ENCODE peak calls at places on chromosome 1, in six cellular contexts. G is heart right ventricle, L is IMR-90, V is neural crest cell, J is fibroblast of mammary gland, B is mesothelial cell of epicardium. R is an unnamed sample.

GRCh38 chr1:7536891-7537591 is 234.1 kb upstream of the VAMP3 start:
- DNase-seq in G (no peak), V (no peak), J (no peak), L (no peak), B (no peak), R (no peak)

GRCh38 chr1:153429266-153430165 is 13.2 kb downstream of the S100A7A start:
- DNase-seq in L (no peak), V (no peak), B (no peak), G (no peak), J (no peak), R (peak)

GRCh38 chr1:74324684-74325448 is 89.7 kb downstream of the TNNI3K start:
- DNase-seq in L (no peak), B (no peak), G (no peak), J (no peak), V (no peak), R (no peak)

GRCh38 chr1:85118751-85119150 is 70.5 kb upstream of the MCOLN3 start:
- DNase-seq in L (peak), J (no peak), V (no peak), G (no peak), B (no peak), R (no peak)

GRCh38 chr1:198443374-198444233 is 96.9 kb downstream of the ATP6V1G3 start:
- DNase-seq in G (no peak), L (peak), B (no peak), J (peak), V (no peak), R (no peak)

GRCh38 chr1:28840928-28841544 is 29.1 kb downstream of the OPRD1 start:
- DNase-seq in V (no peak), B (no peak), G (no peak), J (no peak), L (no peak), R (no peak)

GRCh38 chr1:202145325-202146140 is 996 bp upstream of the ARL8A start:
- DNase-seq in V (no peak), J (no peak), G (no peak), L (no peak), B (no peak), R (no peak)

GRCh38 chr1:92709738-92710137 is 75.2 kb downstream of the EVI5 start:
- DNase-seq in V (no peak), G (no peak), B (no peak), J (peak), L (peak), R (no peak)

GRCh38 chr1:67535474-67535873 is 105.3 kb upstream of the SERBP1 start:
- DNase-seq in J (peak), G (peak), B (peak), L (peak), V (peak), R (peak)

GRCh38 chr1:20587639-20588017 is 1.3 kb upstream of the CDA start:
- DNase-seq in L (peak), V (no peak), J (peak), B (no peak), G (peak), R (no peak)

GRCh38 chr1:47881505-47882442 is 115.4 kb downstream of the TRABD2B start:
- DNase-seq in G (no peak), B (no peak), J (peak), V (no peak), L (peak), R (no peak)

GRCh38 chr1:214316597-214316996 is 35.6 kb downstream of the SMYD2 start:
- DNase-seq in J (peak), B (no peak), V (no peak), L (peak), G (peak), R (no peak)

GRCh38 chr1:216314369-216315095 is 108.7 kb downstream of the USH2A start:
- DNase-seq in V (no peak), B (no peak), G (no peak), J (peak), L (peak), R (no peak)

GRCh38 chr1:63870152-63870551 is 96.3 kb downstream of the ROR1 start:
- DNase-seq in G (no peak), J (no peak), B (no peak), V (no peak), L (no peak), R (no peak)

GRCh38 chr1:209989525-209989924 is 51.5 kb downstream of the SYT14 start:
- DNase-seq in B (no peak), L (peak), V (no peak), J (peak), G (no peak), R (no peak)

GRCh38 chr1:154791292-154792278 is 78.5 kb downstream of the KCNN3 start:
- DNase-seq in J (peak), L (peak), V (no peak), B (no peak), G (peak), R (no peak)

GRCh38 chr1:232725303-232726047 is 79.7 kb upstream of the MAP10 start:
- DNase-seq in L (no peak), V (no peak), B (no peak), G (no peak), J (no peak), R (no peak)

GRCh38 chr1:81887421-81887820 is 86.7 kb downstream of the ADGRL2 start:
- DNase-seq in G (no peak), J (no peak), L (no peak), V (no peak), B (no peak), R (no peak)

GRCh38 chr1:110554871-110555801 is 36.2 kb upstream of the KCNA10 start:
- DNase-seq in V (peak), J (peak), G (peak), L (peak), B (peak), R (no peak)

GRCh38 chr1:29640428-29640785 is 404.1 kb downstream of the PTPRU start:
- DNase-seq in L (no peak), G (no peak), B (peak), J (no peak), V (no peak), R (no peak)

GRCh38 chr1:62784509-62785365 is 805 bp downstream of the ATG4C start:
- DNase-seq in J (peak), L (peak), B (no peak), V (no peak), G (no peak), R (no peak)

GRCh38 chr1:222288056-222288455 is 259.8 kb downstream of the HHIPL2 start:
- DNase-seq in V (no peak), J (peak), G (no peak), L (peak), B (no peak), R (no peak)

DNA sequence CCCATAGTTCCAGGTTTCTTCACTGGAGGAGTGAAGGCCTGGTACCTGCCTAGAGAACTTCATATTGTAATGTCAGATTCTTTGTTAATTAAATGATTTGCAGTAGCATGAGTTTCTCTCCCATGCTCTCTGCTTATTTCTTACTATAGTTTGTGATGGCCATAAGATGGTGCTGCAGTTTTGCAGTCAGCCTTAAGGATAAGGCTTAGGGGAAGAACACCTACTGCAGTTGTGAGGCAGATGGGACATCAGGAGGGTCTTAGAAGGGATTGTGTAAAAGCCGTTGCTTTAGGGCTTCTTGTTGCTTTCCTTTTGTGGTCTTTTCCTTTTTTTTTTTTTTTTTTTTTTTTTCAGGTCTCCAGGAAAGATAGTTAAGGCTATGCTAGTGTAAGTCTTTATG is 61.8 kb downstream of the MACF1 start:
- DNase-seq in L (no peak), G (no peak), V (no peak), B (no peak), J (peak), R (no peak)
- TF ChIP-seq CTCF in L (peak), G (no peak), V (no peak), B (no peak), J (peak), R (peak)

GRCh38 chr1:24114753-24115152 is 2.8 kb upstream of the MYOM3 start:
- DNase-seq in J (no peak), G (no peak), V (no peak), B (no peak), L (no peak), R (no peak)

GRCh38 chr1:24110642-24111263 is 1.2 kb downstream of the MYOM3 start:
- DNase-seq in L (no peak), V (no peak), J (no peak), B (no peak), G (peak), R (no peak)

GRCh38 chr1:24111998-24112380 is at the start of gene MYOM3:
- DNase-seq in L (no peak), B (no peak), G (peak), V (no peak), J (no peak), R (no peak)

GRCh38 chr1:24111264-24111997 is 504 bp downstream of the MYOM3 start:
- DNase-seq in J (peak), B (no peak), G (peak), V (no peak), L (no peak), R (no peak)

GRCh38 chr1:24112381-24113169 is 640 bp upstream of the MYOM3 start:
- DNase-seq in B (peak), J (peak), V (no peak), G (peak), L (peak), R (no peak)
- TF ChIP-seq CTCF in B (no peak), J (peak), V (peak), G (peak), L (peak), R (peak)

GRCh38 chr1:220878223-220879081 is 791 bp upstream of the HLX start:
- DNase-seq in L (no peak), V (no peak), B (no peak), G (peak), J (peak), R (no peak)

GRCh38 chr1:220879090-220879508 is at the start of gene HLX:
- DNase-seq in B (no peak), V (peak), G (peak), L (peak), J (peak), R (no peak)

GRCh38 chr1:220880367-220880680 is 1.1 kb downstream of the HLX start:
- DNase-seq in V (no peak), G (no peak), J (no peak), L (no peak), B (no peak), R (no peak)

GRCh38 chr1:220880726-220881506 is 1.7 kb downstream of the HLX start:
- DNase-seq in V (no peak), L (peak), J (no peak), B (no peak), G (peak), R (no peak)

DNA sequence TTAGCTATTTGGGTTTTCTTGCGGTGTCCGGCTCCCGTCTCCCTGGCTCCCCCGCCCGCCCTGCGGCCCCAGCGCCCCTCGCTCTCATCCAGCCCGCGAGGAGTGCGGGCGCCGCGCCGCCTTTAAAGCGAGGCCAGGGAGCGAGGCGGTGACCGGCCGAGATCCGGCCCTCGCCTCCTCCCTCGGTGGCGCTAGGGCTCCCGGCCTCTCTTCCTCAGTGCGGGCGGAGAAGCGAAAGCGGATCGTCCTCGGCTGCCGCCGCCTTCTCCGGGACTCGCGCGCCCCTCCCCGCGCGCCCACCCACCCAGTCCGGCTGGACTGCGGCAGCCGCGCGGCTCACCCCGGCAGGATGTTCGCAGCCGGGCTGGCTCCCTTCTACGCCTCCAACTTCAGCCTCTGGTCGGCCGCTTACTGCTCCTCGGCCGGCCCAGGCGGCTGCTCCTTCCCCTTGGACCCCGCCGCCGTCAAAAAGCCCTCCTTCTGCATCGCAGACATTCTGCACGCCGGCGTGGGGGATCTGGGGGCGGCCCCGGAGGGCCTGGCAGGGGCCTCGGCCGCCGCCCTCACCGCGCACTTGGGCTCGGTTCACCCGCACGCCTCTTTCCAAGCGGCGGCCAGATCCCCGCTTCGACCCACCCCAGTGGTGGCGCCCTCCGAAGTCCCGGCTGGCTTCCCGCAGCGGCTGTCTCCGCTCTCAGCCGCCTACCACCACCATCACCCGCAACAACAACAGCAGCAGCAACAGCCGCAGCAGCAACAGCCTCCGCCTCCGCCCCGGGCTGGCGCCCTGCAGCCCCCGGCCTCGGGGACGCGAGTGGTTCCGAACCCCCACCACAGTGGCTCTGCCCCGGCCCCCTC is 495 bp downstream of the HLX start:
- DNase-seq in J (peak), B (no peak), L (peak), G (peak), V (no peak), R (no peak)
- TF ChIP-seq CTCF in J (no peak), B (no peak), L (no peak), G (no peak), V (no peak), R (no peak)

GRCh38 chr1:76682152-76682551 is 185.1 kb upstream of the ST6GALNAC5 start:
- DNase-seq in G (no peak), B (no peak), J (no peak), L (no peak), V (no peak), R (no peak)
- TF ChIP-seq CTCF in G (no peak), B (no peak), J (no peak), L (no peak), V (no peak), R (no peak)

DNA sequence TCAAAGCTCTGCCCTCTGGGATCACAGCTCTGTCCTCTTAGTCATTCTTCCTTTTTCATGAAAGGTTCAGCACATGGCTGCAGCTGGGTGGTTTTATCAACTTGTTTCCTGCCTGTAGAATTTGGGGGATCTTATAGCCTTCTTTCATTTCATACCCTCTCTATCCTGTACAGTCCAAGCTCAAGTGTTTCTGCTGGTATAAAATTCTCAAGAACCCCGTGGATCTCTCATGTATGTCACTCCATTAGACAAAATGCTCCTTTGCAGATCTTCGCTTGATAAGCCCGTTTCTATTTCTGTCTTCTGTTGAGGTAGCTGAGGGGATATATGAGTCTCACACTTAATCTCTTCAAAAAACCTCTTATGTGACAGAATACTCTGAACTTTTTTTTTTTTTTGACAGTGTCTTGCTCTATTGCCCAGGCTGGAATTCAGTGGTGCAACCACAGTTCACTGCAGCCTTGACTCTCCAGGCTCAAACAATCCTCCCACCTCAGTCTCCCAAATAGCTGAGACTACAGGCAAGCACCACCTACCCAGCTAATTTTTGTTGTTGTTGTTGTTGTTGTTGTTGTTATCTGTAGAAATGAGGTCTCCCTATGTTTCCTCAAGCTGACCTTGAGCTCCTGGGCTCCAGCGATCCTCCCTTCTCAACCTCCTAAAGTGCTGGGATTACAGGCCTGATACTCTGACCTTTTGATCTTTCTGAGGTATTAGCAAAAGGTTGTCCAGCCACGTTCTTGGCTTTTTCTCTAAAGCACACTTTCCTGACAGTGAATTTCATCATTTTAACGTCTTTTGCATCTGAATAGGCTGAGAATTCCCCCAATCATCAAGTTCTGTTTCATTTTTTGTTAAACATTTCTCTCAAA is 24.7 kb upstream of the COL9A2 start:
- DNase-seq in B (no peak), G (no peak), L (no peak), J (no peak), V (no peak), R (no peak)
- TF ChIP-seq CTCF in B (no peak), G (no peak), L (no peak), J (no peak), V (no peak), R (no peak)

GRCh38 chr1:107899655-107900054 is 65.3 kb downstream of the VAV3 start:
- DNase-seq in B (no peak), G (no peak), L (no peak), V (no peak), J (no peak), R (no peak)

GRCh38 chr1:107896946-107897345 is 68.0 kb downstream of the VAV3 start:
- DNase-seq in B (no peak), J (no peak), L (no peak), V (no peak), G (no peak), R (no peak)

GRCh38 chr1:107900083-107900945 is 64.7 kb downstream of the VAV3 start:
- DNase-seq in G (no peak), J (no peak), V (no peak), L (no peak), B (no peak), R (no peak)

GRCh38 chr1:107895403-107896181 is 69.4 kb downstream of the VAV3 start:
- DNase-seq in L (no peak), B (no peak), G (no peak), V (no peak), J (no peak), R (no peak)

GRCh38 chr1:107897428-107898339 is 67.3 kb downstream of the VAV3 start:
- DNase-seq in J (no peak), L (no peak), G (no peak), V (no peak), B (no peak), R (no peak)
- TF ChIP-seq CTCF in J (no peak), L (no peak), G (no peak), V (no peak), B (no peak), R (no peak)

GRCh38 chr1:178502330-178502714 is 5.6 kb upstream of the CLEC20A start:
- DNase-seq in V (no peak), B (no peak), J (no peak), G (no peak), L (no peak), R (no peak)
- TF ChIP-seq CTCF in V (no peak), B (no peak), J (no peak), G (no peak), L (no peak), R (no peak)

DNA sequence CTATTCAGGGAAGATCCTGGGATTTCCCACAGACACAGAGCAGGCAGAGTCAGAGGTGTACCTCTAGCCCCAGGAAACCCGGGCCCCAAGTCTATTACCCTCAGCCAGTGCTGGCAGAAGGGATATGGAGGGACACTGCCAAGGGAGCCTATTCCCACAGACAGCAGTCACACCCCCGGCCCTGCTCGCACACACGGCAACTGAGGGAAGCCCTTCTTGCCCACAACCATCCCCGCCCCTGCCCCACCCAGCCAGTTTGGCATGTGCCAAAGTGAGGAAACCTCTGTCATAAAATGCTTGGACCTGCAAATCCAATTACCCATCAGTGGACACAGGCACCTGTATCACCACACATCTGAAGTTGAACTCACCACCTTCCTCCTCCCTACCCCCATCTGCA is 6.5 kb downstream of the CACNA1S start:
- DNase-seq in B (no peak), V (no peak), L (no peak), J (no peak), G (no peak), R (no peak)
- TF ChIP-seq CTCF in B (no peak), V (no peak), L (no peak), J (no peak), G (no peak), R (no peak)

DNA sequence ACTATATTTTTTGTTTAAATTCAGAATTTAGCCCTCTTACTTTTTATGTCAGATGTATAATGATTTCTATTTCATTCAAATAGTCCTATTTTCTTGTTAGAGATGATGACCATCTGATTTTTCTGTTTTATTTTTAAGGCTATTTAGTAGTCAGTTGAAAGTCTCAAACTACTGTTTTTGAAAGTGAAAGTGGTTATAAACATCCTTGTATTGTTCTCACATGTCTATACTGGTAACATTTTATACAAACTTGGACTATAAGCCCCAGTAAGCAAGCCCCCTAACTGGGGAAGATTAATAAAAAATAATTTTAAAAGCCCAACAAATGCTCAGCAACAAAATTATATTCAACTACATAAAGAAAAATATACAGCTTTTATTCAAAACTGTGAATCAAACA is 271.3 kb upstream of the RGS18 start:
- DNase-seq in J (no peak), L (no peak), B (no peak), V (no peak), G (no peak), R (no peak)
- TF ChIP-seq CTCF in J (no peak), L (no peak), B (no peak), V (no peak), G (no peak), R (no peak)

DNA sequence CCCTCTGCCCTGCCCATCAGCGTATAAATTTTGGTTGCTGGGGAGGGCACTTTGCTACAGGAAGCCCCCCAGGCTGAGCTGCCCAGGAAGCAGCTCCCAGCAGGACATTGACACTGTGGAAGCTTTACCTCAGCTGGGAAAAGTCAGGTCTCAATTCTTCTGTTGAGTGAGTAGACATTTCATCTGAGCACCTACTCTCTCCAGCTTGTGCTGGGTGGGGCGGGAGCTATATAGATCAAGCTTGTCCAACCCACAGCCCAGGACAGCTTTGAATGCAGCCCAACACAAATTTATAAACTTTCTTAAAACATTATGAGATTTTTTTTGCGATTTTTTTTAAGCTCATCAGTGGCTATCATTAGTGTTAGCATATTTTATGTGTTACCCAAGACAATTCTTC is 9.4 kb downstream of the NIPAL3 start:
- DNase-seq in J (no peak), G (no peak), V (no peak), L (no peak), B (no peak), R (no peak)
- TF ChIP-seq CTCF in J (no peak), G (no peak), V (no peak), L (no peak), B (no peak), R (no peak)

R was measured in osteocyte.